ENCODE peak calls at places on chromosomes 11 and 22, in five cellular contexts. A is brain microvascular endothelial cell, B is cardiac fibroblast, C is upper lobe of left lung, E is foreskin fibroblast. H is an unnamed sample.
A peak's percentile ranks its signal among the peaks of the same experiment; 100 is the strongest.

GRCh38 chr11:122145715-122146274 is 29.8 kb upstream of the BLID start:
- DNase-seq in A (no peak), C (no peak), E (no peak), B (peak; percentile 34), H (no peak)

GRCh38 chr11:93089474-93090102 is 108.2 kb downstream of the SLC36A4 start:
- DNase-seq in A (peak; percentile 60), B (peak; percentile 81), E (peak; percentile 28), C (peak; percentile 34), H (no peak)

GRCh38 chr22:37416806-37417205 is 10.5 kb downstream of the ELFN2 start:
- DNase-seq in C (no peak), E (peak; percentile 21), A (no peak), B (no peak), H (peak; percentile 82)

GRCh38 chr22:23268877-23269276 is 88.6 kb downstream of the BCR start:
- DNase-seq in C (no peak), A (no peak), B (no peak), E (no peak), H (no peak)

GRCh38 chr22:28017859-28018258 is 98.8 kb upstream of the PITPNB start:
- DNase-seq in B (no peak), C (peak; percentile 8), A (no peak), E (no peak), H (peak; percentile 9)

GRCh38 chr22:36079041-36079440 is 50.4 kb upstream of the RBFOX2 start:
- DNase-seq in C (no peak), B (no peak), A (no peak), E (no peak), H (no peak)

GRCh38 chr11:13233173-13233572 is 44.4 kb upstream of the BMAL1 start:
- DNase-seq in B (no peak), A (no peak), C (no peak), E (no peak), H (no peak)

GRCh38 chr11:45816614-45817013 is 11.7 kb downstream of the SLC35C1 start:
- DNase-seq in C (no peak), A (no peak), B (no peak), E (no peak), H (peak; percentile 30)

GRCh38 chr22:30310881-30311771 is 15.6 kb downstream of the TBC1D10A start:
- DNase-seq in C (peak; percentile 85), B (no peak), E (peak; percentile 86), A (no peak), H (no peak)

GRCh38 chr22:29049655-29050263 is 11.9 kb downstream of the C22orf31 start:
- DNase-seq in E (no peak), B (no peak), C (no peak), A (no peak), H (no peak)
- TF ChIP-seq CTCF in E (no peak), B (no peak), C (no peak), A (no peak), H (no peak)

DNA sequence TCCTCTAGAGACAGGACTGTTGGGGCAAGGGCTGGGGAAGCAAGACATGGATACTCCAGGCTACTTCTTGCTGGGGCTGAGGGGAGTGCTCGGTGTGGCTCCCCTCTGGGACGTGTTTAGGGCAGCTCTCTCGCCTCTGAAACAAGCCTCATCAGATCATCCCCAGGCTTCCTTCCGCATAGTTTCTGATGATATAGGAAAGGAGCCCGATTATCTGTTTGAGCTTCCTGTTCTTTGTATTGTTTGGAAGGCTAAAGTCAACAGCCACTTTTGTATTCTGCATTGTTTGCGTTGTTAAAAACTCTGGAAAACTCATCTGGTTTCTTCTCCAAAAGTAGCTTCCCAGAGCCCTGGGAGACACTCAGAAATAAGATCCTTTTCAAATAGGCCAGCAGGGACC is 18.8 kb downstream of the CD44 start:
- DNase-seq in A (no peak), E (no peak), B (no peak), C (no peak), H (no peak)
- TF ChIP-seq CTCF in A (no peak), E (no peak), B (no peak), C (no peak), H (no peak)

DNA sequence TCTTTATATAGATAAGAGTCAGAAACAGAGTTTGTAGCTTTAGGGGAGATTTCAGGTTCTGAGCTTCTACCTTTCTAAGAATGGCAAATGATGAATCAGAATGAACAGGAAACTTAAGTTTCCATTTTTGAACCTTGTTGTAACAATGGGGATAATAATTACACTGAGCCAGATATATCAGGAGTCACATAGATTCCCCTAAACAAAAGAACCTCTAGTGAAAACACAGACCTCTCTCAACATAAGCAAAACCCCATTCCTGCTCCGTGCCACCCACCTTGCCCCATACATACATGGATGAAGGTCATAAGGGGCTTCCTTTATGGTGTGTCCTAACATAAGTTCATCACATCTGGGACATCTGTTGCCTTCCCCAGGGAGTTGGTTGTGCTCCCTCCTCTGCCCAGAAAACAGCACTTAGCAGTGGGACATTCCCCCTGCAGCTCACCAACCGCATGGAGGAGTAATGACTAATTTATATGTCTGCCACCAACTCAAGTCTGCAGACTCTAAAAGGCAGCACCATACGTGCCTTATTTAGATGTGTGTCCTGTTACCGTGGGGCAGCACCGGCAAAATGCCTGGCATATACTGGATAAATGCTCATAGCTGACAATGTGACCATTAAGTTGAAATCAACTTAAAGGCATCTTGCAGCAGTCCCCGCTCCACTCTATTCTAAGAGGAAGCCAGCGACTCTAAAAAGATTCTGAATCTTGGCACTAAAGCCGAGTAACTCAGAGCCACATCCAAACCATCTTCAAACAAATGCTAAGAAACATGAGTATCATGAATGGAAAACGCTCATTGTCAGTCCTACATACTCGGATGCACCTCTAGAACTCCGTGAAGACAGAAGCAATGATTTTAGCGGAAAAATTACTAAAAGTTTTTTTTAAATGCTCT is 7.9 kb downstream of the JAML start:
- DNase-seq in E (no peak), C (no peak), B (no peak), A (no peak), H (no peak)
- TF ChIP-seq CTCF in E (no peak), C (no peak), B (no peak), A (no peak), H (no peak)

DNA sequence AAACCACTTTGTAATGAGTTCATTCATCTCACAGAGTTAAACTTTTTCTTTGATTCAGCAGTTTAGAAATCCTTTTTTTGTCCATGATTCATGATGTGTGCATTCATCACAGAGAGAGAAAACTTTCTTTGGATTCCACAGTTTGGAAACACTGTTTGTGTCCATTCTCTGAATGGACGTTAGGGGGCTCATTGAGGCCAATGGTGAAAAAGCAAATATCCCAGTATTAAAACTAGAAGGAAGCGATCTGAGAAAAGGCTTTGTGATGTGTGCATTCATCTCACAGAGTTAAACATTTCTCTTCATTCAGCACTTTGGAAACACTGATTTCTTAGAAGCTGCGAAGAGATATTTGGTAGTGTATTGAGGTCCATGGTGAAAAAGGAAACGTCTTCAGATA is 155.6 kb upstream of the TRIM48 start:
- DNase-seq in B (no peak), A (no peak), E (no peak), C (no peak), H (no peak)
- TF ChIP-seq CTCF in B (peak; percentile 6), A (no peak), E (no peak), C (no peak), H (no peak)

DNA sequence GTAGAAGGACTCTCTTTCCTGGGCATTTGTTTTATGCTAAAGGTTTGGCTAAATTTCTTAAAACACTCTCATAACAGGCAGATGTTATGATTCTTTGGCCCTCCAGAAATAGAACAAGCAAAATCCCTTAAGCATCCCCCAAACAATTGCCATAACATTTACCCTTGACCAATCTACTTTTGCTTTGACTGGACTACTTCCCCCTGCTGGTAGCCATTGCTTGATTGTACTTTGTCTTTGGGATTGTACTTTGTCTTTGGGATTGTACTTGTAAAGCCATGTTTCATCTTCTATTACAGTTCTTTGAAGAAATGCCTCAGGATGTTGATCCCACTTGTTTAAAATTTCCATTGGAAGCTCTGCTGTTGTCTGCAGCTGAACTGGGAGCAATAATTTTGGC is 53.3 kb upstream of the GLYAT start:
- DNase-seq in A (no peak), C (no peak), B (no peak), E (no peak), H (no peak)
- TF ChIP-seq CTCF in A (peak; percentile 9), C (no peak), B (peak; percentile 13), E (no peak), H (no peak)

DNA sequence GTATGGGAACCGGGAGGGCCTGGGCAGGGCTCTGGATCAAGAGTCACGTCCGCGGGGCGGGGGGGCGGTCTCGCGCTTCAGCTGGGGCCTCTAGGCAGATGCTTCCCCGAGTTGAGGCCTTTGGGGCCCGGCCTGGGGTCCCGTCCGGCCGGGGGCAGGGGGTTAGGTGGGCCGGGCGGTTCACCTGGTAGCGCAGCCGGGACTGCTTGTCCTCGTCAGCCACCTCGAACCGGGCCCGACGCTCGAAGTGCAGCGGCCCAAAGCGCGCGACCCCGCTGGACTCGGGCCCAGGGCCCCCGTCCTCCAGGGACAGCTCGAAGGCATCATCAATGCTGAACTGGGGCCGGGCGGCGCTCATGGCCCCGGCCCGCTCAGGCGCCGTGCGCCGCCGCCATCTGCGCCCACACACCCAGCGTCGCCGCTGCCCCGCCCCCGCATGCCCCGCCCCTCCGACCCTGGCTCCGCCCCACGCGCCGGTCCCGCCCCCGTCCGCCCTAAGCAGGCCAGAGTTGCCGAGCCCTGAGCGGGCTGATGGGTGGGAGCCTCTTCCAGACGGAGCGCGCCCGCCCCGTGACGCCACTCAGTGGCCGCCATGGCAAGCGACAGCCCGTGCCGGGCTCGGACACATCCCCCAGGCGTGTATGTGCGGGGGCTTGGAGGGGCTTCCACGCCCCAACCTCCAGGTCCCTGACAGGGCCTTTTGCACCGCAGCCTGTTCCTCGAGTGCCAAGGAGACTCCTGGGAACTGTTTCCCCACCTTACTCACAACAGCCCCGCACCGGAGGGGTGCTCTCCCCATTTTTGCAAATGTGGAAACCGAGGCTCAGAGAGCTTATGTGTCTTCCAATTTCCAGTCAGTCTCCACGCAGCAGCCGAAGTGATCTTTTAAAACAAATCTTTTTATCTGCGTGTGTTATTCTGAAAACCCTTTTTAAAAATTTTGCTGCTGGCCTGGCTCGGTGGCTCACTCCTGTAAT is at the start of gene TMEM134:
- DNase-seq in C (peak; percentile 96), B (peak; percentile 91), A (peak; percentile 82), E (peak; percentile 97), H (peak; percentile 95)
- TF ChIP-seq CTCF in C (peak; percentile 53), B (peak; percentile 21), A (peak; percentile 52), E (no peak), H (no peak)

GRCh38 chr11:131246589-131247164 is 123.7 kb upstream of the NTM start:
- DNase-seq in B (no peak), C (peak; percentile 51), A (no peak), E (no peak), H (peak; percentile 67)
- TF ChIP-seq CTCF in B (peak; percentile 6), C (peak; percentile 46), A (peak; percentile 75), E (peak; percentile 11), H (peak; percentile 76)

GRCh38 chr11:61429346-61429690 is 457 bp downstream of the CPSF7 start:
- DNase-seq in B (peak; percentile 57), E (peak; percentile 82), C (peak; percentile 58), A (peak; percentile 28), H (peak; percentile 93)
- TF ChIP-seq CTCF in B (no peak), E (no peak), C (peak; percentile 7), A (no peak), H (peak; percentile 63)

GRCh38 chr11:2208691-2209369 is 37.2 kb upstream of the TH start:
- DNase-seq in E (no peak), A (no peak), C (peak; percentile 21), B (no peak), H (peak; percentile 18)
- TF ChIP-seq CTCF in E (no peak), A (peak; percentile 14), C (peak; percentile 13), B (no peak), H (no peak)

H was measured in glutamatergic neuron.